ENCODE peak calls at places on chromosomes 4 and X, in nine cellular contexts. J is C1 segment of cervical spinal cord; L is T-helper 17 cell; Y is AG08396; K is NCI-H446 treated with DMSO at 0.1 percent for 48 hours; O is iPS-NIHi11; M is GM19239; P is EH; C is activated CD8-positive, alpha-beta memory T cell treated with anti-CD3 and anti-CD28 coated beads, Interleukin-2, amount 50 U/mL, for 48 hours. V is an unnamed sample.

GRCh38 chr4:122785099-122785498 is 41.5 kb upstream of the FGF2 start:
- DNase-seq in J (no peak), L (no peak), Y (no peak), K (no peak), O (no peak), M (no peak), P (no peak), C (no peak), V (no peak)

GRCh38 chr4:124757121-124757520 is 44.6 kb upstream of the ANKRD50 start:
- DNase-seq in J (no peak), L (no peak), Y (no peak), K (no peak), O (no peak), M (no peak), P (peak), C (no peak), V (no peak)

GRCh38 chr4:85905761-85906160 is 430.8 kb downstream of the ARHGAP24 start:
- DNase-seq in J (no peak), L (no peak), Y (no peak), K (no peak), O (no peak), M (no peak), P (no peak), C (no peak), V (no peak)

GRCh38 chr4:92101609-92102231 is 202.0 kb upstream of the GRID2 start:
- DNase-seq in J (no peak), L (no peak), Y (no peak), K (peak), O (no peak), M (no peak), P (no peak), C (no peak), V (no peak)

GRCh38 chrX:135516376-135516775 is 4.1 kb upstream of the INTS6L start:
- DNase-seq in J (no peak), L (no peak), Y (no peak), K (no peak), O (peak), M (no peak), P (no peak), C (no peak), V (no peak)

GRCh38 chr4:108068422-108068821 is 78.7 kb downstream of the HADH start:
- DNase-seq in J (no peak), L (no peak), Y (no peak), K (no peak), O (no peak), M (no peak), P (peak), C (no peak), V (no peak)

GRCh38 chr4:153731239-153731638 is 28.6 kb downstream of the RNF175 start:
- DNase-seq in J (no peak), L (no peak), Y (peak), K (no peak), O (no peak), M (no peak), P (peak), C (no peak), V (no peak)

GRCh38 chr4:111519683-111520082 is 625.6 kb upstream of the FAM241A start:
- DNase-seq in J (no peak), L (no peak), Y (no peak), K (no peak), O (peak), M (no peak), P (no peak), C (no peak), V (no peak)

GRCh38 chrX:56232221-56233082 is at the start of gene KLF8:
- DNase-seq in J (peak), L (peak), Y (peak), K (no peak), O (peak), M (peak), P (peak), C (peak), V (peak)